ENCODE peak calls at places on chromosome 3, in nine cellular contexts. One of them, this sample, is unnamed.
A peak's percentile ranks its signal among the peaks of the same experiment; 100 is the strongest.

GRCh38 chr3:171809513-171810277 is 588 bp downstream of the PLD1 start:
- DNase-seq in HEK293T: peak; percentile 62
- DNase-seq in EH: peak; percentile 96
- DNase-seq in naive thymus-derived CD8-positive, alpha-beta T cell: peak; percentile 28
- DNase-seq in stimulated activated CD4-positive, alpha-beta T cell treated with anti-CD3 and anti-CD28 coated beads, Interleukin-4, amount 100 ng/mL, for 4 hours: peak; percentile 7
- DNase-seq in heart left ventricle: peak; percentile 94
- DNase-seq in nephron progenitor cell: peak; percentile 71
- DNase-seq in neural crest cell: no peak
- DNase-seq in ELR: peak; percentile 92
- DNase-seq in this sample: no peak

GRCh38 chr3:14768182-14768790 is 50.5 kb upstream of the FGD5 start:
- DNase-seq in naive thymus-derived CD8-positive, alpha-beta T cell: no peak
- DNase-seq in neural crest cell: no peak
- DNase-seq in ELR: no peak
- DNase-seq in stimulated activated CD4-positive, alpha-beta T cell treated with anti-CD3 and anti-CD28 coated beads, Interleukin-4, amount 100 ng/mL, for 4 hours: no peak
- DNase-seq in HEK293T: no peak
- DNase-seq in nephron progenitor cell: no peak
- DNase-seq in heart left ventricle: no peak
- DNase-seq in EH: no peak
- DNase-seq in this sample: no peak

GRCh38 chr3:152076148-152076547 is 192.6 kb upstream of the MBNL1 start:
- DNase-seq in EH: peak; percentile 36
- DNase-seq in nephron progenitor cell: no peak
- DNase-seq in heart left ventricle: no peak
- DNase-seq in ELR: peak; percentile 6
- DNase-seq in neural crest cell: no peak
- DNase-seq in HEK293T: no peak
- DNase-seq in stimulated activated CD4-positive, alpha-beta T cell treated with anti-CD3 and anti-CD28 coated beads, Interleukin-4, amount 100 ng/mL, for 4 hours: no peak
- DNase-seq in naive thymus-derived CD8-positive, alpha-beta T cell: no peak
- DNase-seq in this sample: no peak

GRCh38 chr3:153640689-153641308 is 478.8 kb downstream of the RAP2B start:
- DNase-seq in HEK293T: no peak
- DNase-seq in EH: no peak
- DNase-seq in nephron progenitor cell: no peak
- DNase-seq in neural crest cell: no peak
- DNase-seq in heart left ventricle: no peak
- DNase-seq in stimulated activated CD4-positive, alpha-beta T cell treated with anti-CD3 and anti-CD28 coated beads, Interleukin-4, amount 100 ng/mL, for 4 hours: no peak
- DNase-seq in ELR: no peak
- DNase-seq in naive thymus-derived CD8-positive, alpha-beta T cell: no peak
- DNase-seq in this sample: no peak

GRCh38 chr3:24419067-24419791 is 75.4 kb downstream of the THRB start:
- DNase-seq in heart left ventricle: no peak
- DNase-seq in stimulated activated CD4-positive, alpha-beta T cell treated with anti-CD3 and anti-CD28 coated beads, Interleukin-4, amount 100 ng/mL, for 4 hours: no peak
- DNase-seq in nephron progenitor cell: no peak
- DNase-seq in HEK293T: no peak
- DNase-seq in EH: no peak
- DNase-seq in neural crest cell: no peak
- DNase-seq in ELR: no peak
- DNase-seq in naive thymus-derived CD8-positive, alpha-beta T cell: no peak
- DNase-seq in this sample: no peak

GRCh38 chr3:132448211-132448961 is 31.1 kb downstream of the DNAJC13 start:
- DNase-seq in heart left ventricle: no peak
- DNase-seq in ELR: no peak
- DNase-seq in naive thymus-derived CD8-positive, alpha-beta T cell: no peak
- DNase-seq in stimulated activated CD4-positive, alpha-beta T cell treated with anti-CD3 and anti-CD28 coated beads, Interleukin-4, amount 100 ng/mL, for 4 hours: no peak
- DNase-seq in nephron progenitor cell: no peak
- DNase-seq in HEK293T: no peak
- DNase-seq in neural crest cell: no peak
- DNase-seq in EH: peak; percentile 88
- DNase-seq in this sample: no peak

GRCh38 chr3:66989860-66990696 is 8.0 kb upstream of the KBTBD8 start:
- DNase-seq in heart left ventricle: no peak
- DNase-seq in naive thymus-derived CD8-positive, alpha-beta T cell: no peak
- DNase-seq in EH: peak; percentile 9
- DNase-seq in stimulated activated CD4-positive, alpha-beta T cell treated with anti-CD3 and anti-CD28 coated beads, Interleukin-4, amount 100 ng/mL, for 4 hours: no peak
- DNase-seq in HEK293T: no peak
- DNase-seq in nephron progenitor cell: no peak
- DNase-seq in ELR: peak; percentile 37
- DNase-seq in neural crest cell: no peak
- DNase-seq in this sample: no peak

GRCh38 chr3:146903927-146904326 is 298.8 kb upstream of the PLSCR5 start:
- DNase-seq in heart left ventricle: no peak
- DNase-seq in nephron progenitor cell: no peak
- DNase-seq in naive thymus-derived CD8-positive, alpha-beta T cell: no peak
- DNase-seq in EH: no peak
- DNase-seq in stimulated activated CD4-positive, alpha-beta T cell treated with anti-CD3 and anti-CD28 coated beads, Interleukin-4, amount 100 ng/mL, for 4 hours: no peak
- DNase-seq in ELR: no peak
- DNase-seq in HEK293T: no peak
- DNase-seq in neural crest cell: no peak
- DNase-seq in this sample: no peak

GRCh38 chr3:156448300-156448699 is 106.6 kb downstream of the SSR3 start:
- DNase-seq in heart left ventricle: no peak
- DNase-seq in nephron progenitor cell: no peak
- DNase-seq in EH: peak; percentile 49
- DNase-seq in stimulated activated CD4-positive, alpha-beta T cell treated with anti-CD3 and anti-CD28 coated beads, Interleukin-4, amount 100 ng/mL, for 4 hours: peak; percentile 4
- DNase-seq in HEK293T: peak; percentile 65
- DNase-seq in ELR: peak; percentile 66
- DNase-seq in naive thymus-derived CD8-positive, alpha-beta T cell: peak; percentile 9
- DNase-seq in neural crest cell: no peak
- DNase-seq in this sample: no peak

GRCh38 chr3:49132437-49133225 is at the start of gene LAMB2:
- DNase-seq in stimulated activated CD4-positive, alpha-beta T cell treated with anti-CD3 and anti-CD28 coated beads, Interleukin-4, amount 100 ng/mL, for 4 hours: no peak
- DNase-seq in EH: peak; percentile 94
- DNase-seq in HEK293T: peak; percentile 76
- DNase-seq in naive thymus-derived CD8-positive, alpha-beta T cell: no peak
- DNase-seq in heart left ventricle: peak; percentile 85
- DNase-seq in nephron progenitor cell: peak; percentile 85
- DNase-seq in neural crest cell: peak; percentile 65
- DNase-seq in ELR: peak; percentile 84
- DNase-seq in this sample: no peak

GRCh38 chr3:168878655-168879054 is 782.9 kb upstream of the GOLIM4 start:
- DNase-seq in stimulated activated CD4-positive, alpha-beta T cell treated with anti-CD3 and anti-CD28 coated beads, Interleukin-4, amount 100 ng/mL, for 4 hours: no peak
- DNase-seq in nephron progenitor cell: no peak
- DNase-seq in heart left ventricle: no peak
- DNase-seq in EH: peak; percentile 63
- DNase-seq in neural crest cell: no peak
- DNase-seq in naive thymus-derived CD8-positive, alpha-beta T cell: no peak
- DNase-seq in HEK293T: no peak
- DNase-seq in ELR: peak; percentile 42
- DNase-seq in this sample: no peak

GRCh38 chr3:21551019-21551418 is 200.0 kb downstream of the ZNF385D start:
- DNase-seq in stimulated activated CD4-positive, alpha-beta T cell treated with anti-CD3 and anti-CD28 coated beads, Interleukin-4, amount 100 ng/mL, for 4 hours: no peak
- DNase-seq in neural crest cell: no peak
- DNase-seq in HEK293T: no peak
- DNase-seq in EH: peak; percentile 48
- DNase-seq in naive thymus-derived CD8-positive, alpha-beta T cell: no peak
- DNase-seq in ELR: peak; percentile 1
- DNase-seq in heart left ventricle: no peak
- DNase-seq in nephron progenitor cell: no peak
- DNase-seq in this sample: no peak

GRCh38 chr3:35965908-35966307 is 326.6 kb downstream of the ARPP21 start:
- DNase-seq in EH: peak; percentile 53
- DNase-seq in naive thymus-derived CD8-positive, alpha-beta T cell: no peak
- DNase-seq in neural crest cell: no peak
- DNase-seq in HEK293T: peak; percentile 10
- DNase-seq in nephron progenitor cell: no peak
- DNase-seq in heart left ventricle: no peak
- DNase-seq in ELR: peak; percentile 42
- DNase-seq in stimulated activated CD4-positive, alpha-beta T cell treated with anti-CD3 and anti-CD28 coated beads, Interleukin-4, amount 100 ng/mL, for 4 hours: no peak
- DNase-seq in this sample: no peak

GRCh38 chr3:23654571-23654970 is 151.2 kb upstream of the UBE2E1 start:
- DNase-seq in neural crest cell: no peak
- DNase-seq in stimulated activated CD4-positive, alpha-beta T cell treated with anti-CD3 and anti-CD28 coated beads, Interleukin-4, amount 100 ng/mL, for 4 hours: no peak
- DNase-seq in naive thymus-derived CD8-positive, alpha-beta T cell: no peak
- DNase-seq in heart left ventricle: no peak
- DNase-seq in EH: no peak
- DNase-seq in ELR: no peak
- DNase-seq in HEK293T: no peak
- DNase-seq in nephron progenitor cell: no peak
- DNase-seq in this sample: no peak